ENCODE peak calls at places on chromosomes 2 and 18, in four cellular contexts. One of them, this sample, is unnamed.

GRCh38 chr18:13415736-13416135 is 197.2 kb downstream of the LDLRAD4 start:
- DNase-seq in EL: no peak
- DNase-seq in kidney glomerular epithelial cell: no peak
- DNase-seq in choroid plexus epithelial cell: no peak
- DNase-seq in this sample: no peak

GRCh38 chr2:45895477-45895876 is 244.0 kb downstream of the PRKCE start:
- DNase-seq in kidney glomerular epithelial cell: no peak
- DNase-seq in EL: peak
- DNase-seq in choroid plexus epithelial cell: peak
- DNase-seq in this sample: peak

GRCh38 chr2:67309281-67309680 is 87.9 kb upstream of the ETAA1 start:
- DNase-seq in choroid plexus epithelial cell: no peak
- DNase-seq in EL: peak
- DNase-seq in kidney glomerular epithelial cell: no peak
- DNase-seq in this sample: peak

GRCh38 chr2:86825728-86826386 is 35.1 kb upstream of the CD8A start:
- DNase-seq in kidney glomerular epithelial cell: no peak
- DNase-seq in EL: no peak
- DNase-seq in choroid plexus epithelial cell: no peak
- DNase-seq in this sample: no peak

GRCh38 chr2:119113489-119113770 is 45.1 kb downstream of the C1QL2 start:
- DNase-seq in kidney glomerular epithelial cell: no peak
- DNase-seq in choroid plexus epithelial cell: no peak
- DNase-seq in EL: no peak
- DNase-seq in this sample: no peak

GRCh38 chr2:70431948-70432347 is 121.7 kb downstream of the TGFA start:
- DNase-seq in kidney glomerular epithelial cell: no peak
- DNase-seq in choroid plexus epithelial cell: no peak
- DNase-seq in EL: no peak
- DNase-seq in this sample: no peak

GRCh38 chr2:81087646-81088045 is 783.1 kb upstream of the LRRTM1 start:
- DNase-seq in kidney glomerular epithelial cell: no peak
- DNase-seq in choroid plexus epithelial cell: no peak
- DNase-seq in EL: no peak
- DNase-seq in this sample: no peak

GRCh38 chr2:29463181-29463900 is 348.1 kb downstream of the CLIP4 start:
- DNase-seq in kidney glomerular epithelial cell: peak
- DNase-seq in choroid plexus epithelial cell: peak
- DNase-seq in EL: peak
- DNase-seq in this sample: peak

GRCh38 chr2:101341901-101342624 is 33.6 kb upstream of the RNF149 start:
- DNase-seq in EL: peak
- DNase-seq in kidney glomerular epithelial cell: peak
- DNase-seq in choroid plexus epithelial cell: peak
- DNase-seq in this sample: peak

GRCh38 chr2:39065616-39066015 is 55.2 kb downstream of the SOS1 start:
- DNase-seq in EL: no peak
- DNase-seq in kidney glomerular epithelial cell: no peak
- DNase-seq in choroid plexus epithelial cell: no peak
- DNase-seq in this sample: no peak